ENCODE peak calls at places on chromosomes 7 and 10, in four cellular contexts. G is substantia nigra; J is NCI-H526; S is stimulated activated CD4-positive, alpha-beta T cell treated with anti-CD3 and anti-CD28 coated beads, Interleukin-12 subunit alpha, Interleukin-12 subunit beta, amount 100 ng/mL, for 4 hours. X is an unnamed sample.

GRCh38 chr7:26865094-26865388 is 651 bp upstream of the SKAP2 start:
- DNase-seq in G (no peak), J (no peak), S (no peak), X (no peak)

GRCh38 chr10:79436066-79436849 is 9.2 kb downstream of the ZCCHC24 start:
- DNase-seq in G (no peak), J (no peak), S (no peak), X (no peak)

GRCh38 chr10:12279281-12279680 is 70.1 kb upstream of the CAMK1D start:
- DNase-seq in G (no peak), J (no peak), S (no peak), X (no peak)

GRCh38 chr7:13990319-13990983 is 985 bp upstream of the ETV1 start:
- DNase-seq in G (peak; percentile 21), J (peak; percentile 23), S (no peak), X (peak; percentile 14)

GRCh38 chr7:46468753-46469356 is 547.8 kb upstream of the IGFBP3 start:
- DNase-seq in G (no peak), J (no peak), S (peak; percentile 0), X (no peak)

GRCh38 chr7:139108256-139109187 is 998 bp downstream of the ZC3HAV1 start:
- DNase-seq in G (no peak), J (peak; percentile 75), S (no peak), X (no peak)

GRCh38 chr10:72812798-72813430 is 80.6 kb upstream of the OIT3 start:
- DNase-seq in G (no peak), J (no peak), S (no peak), X (no peak)

GRCh38 chr10:30453764-30454527 is 20.0 kb downstream of the MAP3K8 start:
- DNase-seq in G (no peak), J (no peak), S (no peak), X (no peak)

GRCh38 chr7:93566876-93567275 is 7.6 kb downstream of the CALCR start:
- DNase-seq in G (no peak), J (no peak), S (no peak), X (no peak)

GRCh38 chr7:39272111-39272510 is 294.1 kb upstream of the YAE1 start:
- DNase-seq in G (no peak), J (no peak), S (no peak), X (no peak)

GRCh38 chr10:3484306-3485187 is 300.5 kb downstream of the KLF6 start:
- DNase-seq in G (no peak), J (peak; percentile 86), S (no peak), X (no peak)

GRCh38 chr10:110827872-110828271 is 43.9 kb upstream of the PDCD4 start:
- DNase-seq in G (no peak), J (no peak), S (no peak), X (no peak)

GRCh38 chr7:42274052-42274451 is 37.0 kb upstream of the GLI3 start:
- DNase-seq in G (no peak), J (no peak), S (no peak), X (no peak)

GRCh38 chr7:138374119-138374693 is 85.9 kb upstream of the TRIM24 start:
- DNase-seq in G (no peak), J (no peak), S (no peak), X (no peak)

GRCh38 chr7:141071260-141071854 is 2.5 kb upstream of the TMEM178B start:
- DNase-seq in G (peak; percentile 64), J (peak; percentile 95), S (peak; percentile 20), X (peak; percentile 57)

GRCh38 chr10:106520698-106521097 is 643.8 kb downstream of the SORCS1 start:
- DNase-seq in G (no peak), J (no peak), S (no peak), X (no peak)

GRCh38 chr7:123734498-123734897 is 14.3 kb downstream of the WASL start:
- DNase-seq in G (no peak), J (no peak), S (no peak), X (no peak)

GRCh38 chr10:22737587-22737986 is 23.2 kb upstream of the PIP4K2A start:
- DNase-seq in G (no peak), J (no peak), S (no peak), X (no peak)

GRCh38 chr7:75054744-75055527 is 18.7 kb downstream of the RCC1L start:
- DNase-seq in G (peak; percentile 57), J (no peak), S (no peak), X (no peak)

GRCh38 chr7:42338231-42339222 is 101.5 kb upstream of the GLI3 start:
- DNase-seq in G (no peak), J (no peak), S (no peak), X (no peak)

GRCh38 chr7:52639126-52639525 is 396.3 kb upstream of the POM121L12 start:
- DNase-seq in G (no peak), J (no peak), S (no peak), X (no peak)

GRCh38 chr10:71637305-71637704 is 82.3 kb downstream of the C10orf105 start:
- DNase-seq in G (no peak), J (no peak), S (no peak), X (no peak)

GRCh38 chr10:71598673-71599072 is 120.9 kb downstream of the C10orf105 start:
- DNase-seq in G (peak; percentile 73), J (no peak), S (no peak), X (no peak)

GRCh38 chr10:126021833-126022500 is 125.6 kb downstream of the FANK1 start:
- DNase-seq in G (no peak), J (no peak), S (no peak), X (no peak)

GRCh38 chr10:13617146-13617545 is 30.4 kb downstream of the PRPF18 start:
- DNase-seq in G (no peak), J (no peak), S (no peak), X (no peak)